ENCODE peak calls at places on chromosome 16, in five cellular contexts. M is A549, G is heart right ventricle, Y is AG09309, F is fibroblast of pulmonary artery. X is an unnamed sample.

GRCh38 chr16:80875616-80876015 is 71.2 kb upstream of the CDYL2 start:
- DNase-seq in M (no peak), Y (no peak), F (peak; percentile 10), G (no peak), X (no peak)

GRCh38 chr16:1093284-1094123 is 2.5 kb downstream of the C1QTNF8 start:
- DNase-seq in F (peak; percentile 11), M (peak; percentile 78), Y (no peak), G (no peak), X (no peak)

GRCh38 chr16:8806272-8806983 is 8.8 kb downstream of the PMM2 start:
- DNase-seq in F (no peak), G (no peak), Y (no peak), M (no peak), X (no peak)

GRCh38 chr16:66459878-66460277 is 32.8 kb downstream of the BEAN1 start:
- DNase-seq in Y (no peak), G (no peak), M (no peak), F (no peak), X (no peak)

GRCh38 chr16:4373909-4374742 is 2.5 kb downstream of the VASN start:
- DNase-seq in F (peak; percentile 96), G (peak; percentile 68), Y (peak; percentile 98), M (peak; percentile 68), X (peak; percentile 45)

GRCh38 chr16:14424595-14424994 is 205.5 kb downstream of the PARN start:
- DNase-seq in G (no peak), F (no peak), M (no peak), Y (no peak), X (no peak)

GRCh38 chr16:79698341-79698753 is 97.8 kb upstream of the MAF start:
- DNase-seq in M (no peak), Y (peak; percentile 70), G (peak; percentile 35), F (peak; percentile 5), X (no peak)

GRCh38 chr16:6837722-6838121 is 494.9 kb upstream of the RBFOX1 start:
- DNase-seq in F (no peak), M (no peak), G (no peak), Y (no peak), X (no peak)

GRCh38 chr16:68575082-68575481 is 36.0 kb downstream of the ZFP90 start:
- DNase-seq in M (no peak), F (no peak), Y (no peak), G (no peak), X (no peak)

GRCh38 chr16:49596699-49597291 is 223.2 kb downstream of the C16orf78 start:
- DNase-seq in G (no peak), M (no peak), Y (no peak), F (no peak), X (no peak)

GRCh38 chr16:79288046-79288445 is 312.5 kb downstream of the MAF start:
- DNase-seq in Y (no peak), G (no peak), F (no peak), M (no peak), X (no peak)

GRCh38 chr16:47045459-47045858 is 72.0 kb upstream of the DNAJA2 start:
- DNase-seq in Y (no peak), F (no peak), G (no peak), M (no peak), X (no peak)

GRCh38 chr16:84177740-84178070 is 9.2 kb downstream of the TAF1C start:
- DNase-seq in G (no peak), Y (peak; percentile 7), F (peak; percentile 38), M (no peak), X (no peak)

GRCh38 chr16:53999841-54000240 is 286.7 kb downstream of the IRX3 start:
- DNase-seq in F (no peak), Y (peak; percentile 14), G (no peak), M (no peak), X (no peak)

GRCh38 chr16:13923703-13924298 is 3.8 kb downstream of the ERCC4 start:
- DNase-seq in G (no peak), Y (no peak), M (peak; percentile 68), F (peak; percentile 81), X (no peak)

GRCh38 chr16:15954814-15955151 is 5.4 kb downstream of the ABCC1 start:
- DNase-seq in M (no peak), Y (no peak), G (no peak), F (no peak), X (no peak)

GRCh38 chr16:6629110-6629509 is 703.5 kb upstream of the RBFOX1 start:
- DNase-seq in Y (no peak), G (no peak), M (no peak), F (no peak), X (no peak)

GRCh38 chr16:20617271-20617670 is 41.1 kb upstream of the ACSM2B start:
- DNase-seq in Y (no peak), F (no peak), M (no peak), G (no peak), X (no peak)

GRCh38 chr16:53892155-53892554 is 188.2 kb downstream of the FTO start:
- DNase-seq in Y (peak; percentile 42), G (no peak), M (peak; percentile 62), F (peak; percentile 86), X (peak; percentile 70)

GRCh38 chr16:25051446-25052160 is 36.4 kb upstream of the ARHGAP17 start:
- DNase-seq in F (peak; percentile 85), M (peak; percentile 25), G (no peak), Y (no peak), X (no peak)

GRCh38 chr16:87572959-87573358 is 29.3 kb upstream of the JPH3 start:
- DNase-seq in Y (no peak), M (no peak), F (no peak), G (no peak), X (no peak)

GRCh38 chr16:87571868-87572244 is 30.5 kb upstream of the JPH3 start:
- DNase-seq in Y (no peak), F (no peak), G (no peak), M (no peak), X (no peak)

GRCh38 chr16:87569601-87570559 is 32.4 kb upstream of the JPH3 start:
- DNase-seq in G (no peak), Y (no peak), M (no peak), F (no peak), X (no peak)

GRCh38 chr16:87570564-87570937 is 31.8 kb upstream of the JPH3 start:
- DNase-seq in M (no peak), Y (no peak), G (no peak), F (no peak), X (no peak)

DNA sequence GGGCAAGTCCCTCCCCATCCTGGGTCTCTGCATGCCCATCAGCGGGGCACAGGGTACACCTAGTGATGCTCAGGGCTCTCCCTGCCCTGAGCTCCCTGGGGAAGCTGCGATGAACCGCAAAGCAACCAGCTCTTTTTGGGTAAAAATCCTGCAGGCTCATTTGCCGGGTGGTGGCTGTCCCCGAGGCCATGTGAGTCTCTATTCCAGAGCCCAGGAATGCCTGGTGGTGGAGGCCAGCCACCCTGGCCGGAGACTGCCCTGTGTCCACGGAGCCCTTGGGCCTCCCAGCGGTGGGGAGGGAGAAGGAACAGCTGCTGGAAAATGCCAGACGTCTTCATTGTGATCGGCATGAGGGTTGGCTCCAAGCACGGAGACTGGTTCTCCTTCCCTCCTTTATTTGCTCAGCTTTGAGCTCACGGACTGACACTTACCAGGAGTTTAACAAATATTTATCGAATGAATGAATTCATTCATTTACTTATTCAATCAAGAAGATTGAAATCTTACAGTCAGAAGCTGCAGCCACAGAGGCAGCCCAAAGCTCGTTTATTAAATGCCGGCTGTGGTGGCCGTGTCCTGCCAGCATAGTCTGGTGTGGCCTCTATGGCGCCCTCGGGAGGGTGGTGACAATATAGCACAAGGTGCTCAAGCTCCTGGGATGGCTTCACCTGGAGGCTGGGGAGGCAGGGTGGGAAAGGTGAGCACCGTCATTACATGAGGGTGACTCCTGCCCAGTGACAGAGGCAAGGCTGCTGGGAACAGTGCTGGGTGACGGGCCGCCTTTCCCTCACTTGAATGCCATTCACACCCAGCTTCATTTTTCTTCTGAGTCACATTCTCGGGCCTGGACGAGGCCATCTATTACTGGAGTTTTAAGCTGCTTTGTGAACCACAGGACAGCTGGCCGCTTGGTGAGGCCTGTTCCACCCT is 31.1 kb upstream of the JPH3 start:
- DNase-seq in Y (no peak), M (peak; percentile 76), G (peak; percentile 58), F (peak; percentile 75), X (peak; percentile 65)
- TF ChIP-seq CTCF in Y (peak; percentile 55), M (peak; percentile 42), G (peak; percentile 58), F (peak; percentile 69), X (peak; percentile 42)

DNA sequence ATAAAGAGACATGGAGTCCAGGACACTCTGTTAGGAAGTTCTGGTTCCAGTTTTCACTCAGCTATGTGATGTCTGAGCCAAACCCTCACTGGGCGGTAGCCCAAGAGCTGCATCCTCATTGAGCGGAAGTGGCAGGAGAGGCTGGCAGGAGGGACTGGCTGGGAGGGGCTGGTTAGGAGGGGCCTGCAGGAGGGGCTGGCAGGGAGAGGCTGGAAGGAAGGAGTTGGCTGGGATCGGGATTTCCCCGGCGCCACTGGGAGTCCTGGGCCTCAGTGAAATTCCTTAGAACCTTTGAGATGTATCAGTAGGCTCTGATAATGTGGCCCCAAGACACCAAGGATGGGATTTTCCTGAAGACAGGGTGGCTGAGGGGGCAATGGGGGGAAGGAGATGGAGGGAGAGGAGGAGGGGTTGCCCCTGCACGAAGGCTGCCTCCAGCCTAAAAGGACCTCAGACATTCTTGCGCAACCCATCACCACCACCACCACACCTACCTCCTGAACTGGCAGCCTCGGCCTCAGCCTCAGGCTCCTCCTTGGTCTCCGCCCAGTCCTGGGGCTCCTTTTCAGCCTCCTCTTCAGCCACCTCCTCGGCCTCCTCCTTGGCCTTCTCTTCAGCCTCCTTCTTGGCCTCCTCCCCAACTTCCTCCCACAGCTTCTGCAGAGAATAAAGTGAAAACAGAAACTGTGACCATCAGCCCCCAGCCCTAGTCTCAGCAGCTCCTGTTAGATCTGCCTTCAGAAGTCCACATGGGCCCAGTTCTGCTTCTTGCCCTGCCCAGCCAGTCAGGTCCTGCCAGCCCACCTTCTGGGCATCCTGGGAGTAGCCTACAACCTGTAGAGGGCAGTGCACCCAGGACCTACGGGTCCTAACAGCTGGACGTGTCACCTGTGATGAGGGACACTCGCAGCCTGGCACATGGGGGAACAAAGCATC is 31.7 kb downstream of the CNGB1 start:
- DNase-seq in M (peak; percentile 36), G (peak; percentile 78), F (peak; percentile 72), Y (peak; percentile 62), X (no peak)
- TF ChIP-seq CTCF in M (peak; percentile 18), G (no peak), F (peak; percentile 20), Y (no peak), X (no peak)

DNA sequence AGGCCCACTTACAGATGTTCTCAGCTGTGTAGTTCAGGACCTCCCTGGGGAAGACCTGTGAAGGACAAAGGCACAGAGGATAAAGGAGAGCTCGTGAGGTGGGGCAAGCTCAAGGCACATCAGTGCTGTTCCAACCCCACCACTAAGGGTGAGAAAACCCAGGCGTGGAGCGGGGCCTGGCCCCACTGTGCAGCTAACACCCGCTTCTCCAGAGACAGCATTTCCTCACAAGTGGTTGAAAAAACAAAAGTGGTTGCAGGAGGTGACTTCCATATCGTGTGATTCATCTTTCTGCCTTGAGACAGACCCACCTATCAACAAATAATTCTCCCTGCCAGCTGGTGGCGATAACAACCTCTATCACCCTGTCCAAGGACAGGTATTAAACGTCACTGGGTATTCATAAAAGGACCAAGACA is 30.0 kb downstream of the SNN start:
- DNase-seq in G (no peak), F (no peak), Y (no peak), M (no peak), X (no peak)
- TF ChIP-seq CTCF in G (no peak), F (no peak), Y (peak; percentile 17), M (peak; percentile 18), X (no peak)

GRCh38 chr16:85899444-85899843 is 482 bp downstream of the IRF8 start:
- DNase-seq in F (no peak), M (no peak), Y (no peak), G (no peak), X (no peak)

GRCh38 chr16:85894266-85894665 is 4.7 kb upstream of the IRF8 start:
- DNase-seq in F (no peak), M (peak; percentile 31), Y (no peak), G (no peak), X (no peak)

GRCh38 chr16:85898521-85899442 is at the start of gene IRF8:
- DNase-seq in M (peak; percentile 34), G (peak; percentile 81), F (peak; percentile 57), Y (no peak), X (peak; percentile 67)

GRCh38 chr16:85900031-85900792 is 1.2 kb downstream of the IRF8 start:
- DNase-seq in F (no peak), G (no peak), M (no peak), Y (no peak), X (no peak)

GRCh38 chr16:85897384-85897783 is 1.6 kb upstream of the IRF8 start:
- DNase-seq in Y (no peak), M (no peak), F (no peak), G (no peak), X (no peak)
- TF ChIP-seq CTCF in Y (no peak), M (no peak), F (no peak), G (no peak), X (no peak)